ENCODE peak calls at places on chromosomes 4 and X, in nine cellular contexts. H is NCI-H748 treated with DMSO at 0.1 percent for 48 hours, V is frontal cortex, W is mesenchymal stem cell, N is dorsolateral prefrontal cortex, L is HTR-8/SVneo, Q is SK-MEL-5, K is ascending aorta, O is H9. D is an unnamed sample.

GRCh38 chr4:1345905-1346780 is 865 bp upstream of the UVSSA start:
- DNase-seq in K (peak), O (peak), W (peak), H (no peak), Q (peak), N (peak), V (no peak), L (peak), D (peak)

GRCh38 chr4:133130171-133130570 is 18.9 kb upstream of the PCDH10 start:
- DNase-seq in V (no peak), W (peak), O (no peak), N (no peak), H (no peak), Q (no peak), K (no peak), L (no peak), D (no peak)

GRCh38 chr4:71050809-71051208 is 57.4 kb downstream of the DCK start:
- DNase-seq in N (no peak), Q (no peak), K (no peak), H (no peak), O (no peak), V (no peak), W (no peak), L (no peak), D (no peak)

GRCh38 chrX:20523626-20524312 is 257.1 kb upstream of the RPS6KA3 start:
- DNase-seq in K (no peak), N (no peak), Q (no peak), V (no peak), O (no peak), H (no peak), L (no peak), W (no peak), D (no peak)

GRCh38 chrX:63560601-63561218 is 209.6 kb upstream of the SPIN4 start:
- DNase-seq in W (peak), V (peak), K (peak), O (peak), N (peak), H (peak), Q (peak), L (peak), D (peak)

GRCh38 chr4:114598191-114599121 is at the start of gene UGT8:
- DNase-seq in K (peak), O (peak), N (peak), V (peak), W (peak), H (peak), Q (peak), L (peak), D (peak)

GRCh38 chrX:133391116-133391515 is 24.2 kb downstream of the GPC4 start:
- DNase-seq in O (no peak), N (no peak), W (no peak), H (no peak), L (no peak), K (no peak), V (no peak), Q (peak), D (no peak)

GRCh38 chrX:16022580-16023170 is 100.7 kb upstream of the GRPR start:
- DNase-seq in K (no peak), O (no peak), Q (no peak), N (no peak), W (peak), H (no peak), V (no peak), L (no peak), D (no peak)

GRCh38 chr4:120066182-120066524 is 495 bp downstream of the MAD2L1 start:
- DNase-seq in O (no peak), V (no peak), K (no peak), H (no peak), W (no peak), N (no peak), L (no peak), Q (peak), D (no peak)

GRCh38 chr4:54226399-54227260 is 2.5 kb upstream of the PDGFRA start:
- DNase-seq in Q (no peak), V (no peak), O (peak), K (peak), H (no peak), N (no peak), W (peak), L (no peak), D (no peak)

GRCh38 chr4:85939595-85939994 is 420.3 kb downstream of the MAPK10 start:
- DNase-seq in H (no peak), L (no peak), V (no peak), Q (no peak), N (no peak), W (no peak), K (no peak), O (no peak), D (no peak)

GRCh38 chrX:153999359-154000037 is 20.2 kb downstream of the IRAK1 start:
- DNase-seq in W (no peak), H (no peak), N (no peak), Q (no peak), O (no peak), V (no peak), K (no peak), L (no peak), D (no peak)